ENCODE peak calls at places on chromosomes 5 and 9, in five cellular contexts. I, Z, B, W and G are unnamed samples.

GRCh38 chr5:126373621-126374416 is 49.4 kb upstream of the GRAMD2B start:
- DNase-seq in I (peak), Z (no peak), B (no peak), W (peak), G (no peak)

GRCh38 chr9:113524460-113524859 is 60.9 kb downstream of the RGS3 start:
- DNase-seq in I (no peak), Z (no peak), B (no peak), W (no peak), G (no peak)

GRCh38 chr5:92147263-92147662 is 764.1 kb upstream of the ARRDC3 start:
- DNase-seq in I (no peak), Z (peak), B (no peak), W (no peak), G (no peak)

GRCh38 chr9:135820661-135821060 is 86.7 kb downstream of the CAMSAP1 start:
- DNase-seq in I (no peak), Z (no peak), B (no peak), W (no peak), G (no peak)

GRCh38 chr5:130141689-130142320 is 237.5 kb downstream of the CHSY3 start:
- DNase-seq in I (peak), Z (no peak), B (no peak), W (peak), G (peak)

GRCh38 chr9:121277026-121277425 is 9.1 kb downstream of the GSN start:
- DNase-seq in I (peak), Z (no peak), B (no peak), W (no peak), G (no peak)

GRCh38 chr9:121322037-121322736 is 47.9 kb downstream of the STOM start:
- DNase-seq in I (peak), Z (no peak), B (peak), W (no peak), G (no peak)

GRCh38 chr9:86099695-86100364 is 472 bp upstream of the GOLM1 start:
- DNase-seq in I (peak), Z (peak), B (peak), W (peak), G (peak)

GRCh38 chr5:93141969-93142368 is 439.1 kb downstream of the NR2F1-AS1 start:
- DNase-seq in I (peak), Z (no peak), B (peak), W (no peak), G (no peak)

GRCh38 chr9:6506571-6506970 is 93.6 kb downstream of the UHRF2 start:
- DNase-seq in I (peak), Z (no peak), B (peak), W (no peak), G (no peak)

GRCh38 chr9:108105885-108106284 is 616.3 kb upstream of the KLF4 start:
- DNase-seq in I (no peak), Z (no peak), B (no peak), W (no peak), G (peak)

GRCh38 chr9:92716557-92716956 is 46.6 kb upstream of the IPPK start:
- DNase-seq in I (peak), Z (peak), B (peak), W (peak), G (peak)

GRCh38 chr9:99305820-99306811 is 84.0 kb downstream of the SEC61B start:
- DNase-seq in I (no peak), Z (no peak), B (no peak), W (no peak), G (no peak)

GRCh38 chr9:93129286-93129685 is 4.8 kb downstream of the NINJ1 start:
- DNase-seq in I (no peak), Z (no peak), B (no peak), W (no peak), G (no peak)

GRCh38 chr9:93298498-93299417 is 114.8 kb downstream of the WNK2 start:
- DNase-seq in I (no peak), Z (no peak), B (no peak), W (no peak), G (no peak)

DNA sequence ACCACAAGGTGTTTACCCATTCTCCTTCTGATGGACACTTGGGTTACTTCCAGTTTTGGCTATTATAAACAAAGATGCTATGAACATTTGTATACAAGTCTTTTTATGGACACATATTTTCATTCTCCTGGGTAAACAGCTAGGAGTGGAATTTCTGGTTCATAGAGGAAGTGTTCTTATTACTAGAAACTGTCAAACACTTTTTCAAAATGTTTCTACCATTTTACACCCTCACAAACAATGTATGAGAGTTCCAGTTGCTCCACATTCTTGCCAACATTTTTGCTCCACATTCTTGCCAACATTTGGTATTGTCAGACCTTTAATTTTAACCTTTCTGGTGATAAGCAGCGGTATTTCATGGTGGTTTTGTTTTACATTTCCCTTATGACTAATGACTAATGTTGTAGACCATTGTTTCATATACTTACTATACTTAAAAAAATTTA is 28.4 kb upstream of the STXBP1 start:
- DNase-seq in I (peak), Z (no peak), B (peak), W (peak), G (no peak)
- H2AK5ac ChIP-seq in I (no peak), Z (no peak), B (peak), W (no peak), G (no peak)

DNA sequence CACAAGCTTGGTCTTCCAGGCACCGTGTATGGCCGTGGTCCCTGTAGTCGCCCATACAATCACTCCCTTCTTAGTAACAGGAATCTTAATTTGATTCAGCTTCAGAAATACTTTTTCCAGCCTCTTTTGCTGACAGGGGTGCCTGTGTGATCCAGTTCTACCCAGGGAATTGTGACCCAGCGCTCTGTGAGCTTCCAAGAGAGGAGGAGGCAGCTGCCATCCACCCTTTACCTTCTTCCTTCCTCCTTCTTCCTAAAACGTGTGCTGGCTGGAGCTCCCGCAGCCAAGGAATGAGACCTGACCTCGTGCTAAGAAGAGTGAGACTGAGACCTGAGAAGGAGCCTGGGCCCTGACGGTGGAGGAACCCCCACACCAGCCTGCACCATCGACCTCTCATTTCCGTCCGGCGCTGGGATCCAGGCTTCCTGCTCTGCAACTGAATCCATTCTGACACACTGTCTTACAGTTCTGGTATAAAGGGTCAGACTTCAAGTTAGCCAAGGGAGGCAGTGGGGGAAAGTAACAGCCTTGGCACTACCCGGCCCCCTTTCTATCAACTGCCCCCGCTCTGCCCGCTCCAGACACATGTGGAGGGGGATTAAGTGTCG is 16.1 kb downstream of the MGAT1 start:
- DNase-seq in I (peak), Z (no peak), B (no peak), W (peak), G (peak)
- H2AK5ac ChIP-seq in I (peak), Z (peak), B (peak), W (peak), G (peak)

DNA sequence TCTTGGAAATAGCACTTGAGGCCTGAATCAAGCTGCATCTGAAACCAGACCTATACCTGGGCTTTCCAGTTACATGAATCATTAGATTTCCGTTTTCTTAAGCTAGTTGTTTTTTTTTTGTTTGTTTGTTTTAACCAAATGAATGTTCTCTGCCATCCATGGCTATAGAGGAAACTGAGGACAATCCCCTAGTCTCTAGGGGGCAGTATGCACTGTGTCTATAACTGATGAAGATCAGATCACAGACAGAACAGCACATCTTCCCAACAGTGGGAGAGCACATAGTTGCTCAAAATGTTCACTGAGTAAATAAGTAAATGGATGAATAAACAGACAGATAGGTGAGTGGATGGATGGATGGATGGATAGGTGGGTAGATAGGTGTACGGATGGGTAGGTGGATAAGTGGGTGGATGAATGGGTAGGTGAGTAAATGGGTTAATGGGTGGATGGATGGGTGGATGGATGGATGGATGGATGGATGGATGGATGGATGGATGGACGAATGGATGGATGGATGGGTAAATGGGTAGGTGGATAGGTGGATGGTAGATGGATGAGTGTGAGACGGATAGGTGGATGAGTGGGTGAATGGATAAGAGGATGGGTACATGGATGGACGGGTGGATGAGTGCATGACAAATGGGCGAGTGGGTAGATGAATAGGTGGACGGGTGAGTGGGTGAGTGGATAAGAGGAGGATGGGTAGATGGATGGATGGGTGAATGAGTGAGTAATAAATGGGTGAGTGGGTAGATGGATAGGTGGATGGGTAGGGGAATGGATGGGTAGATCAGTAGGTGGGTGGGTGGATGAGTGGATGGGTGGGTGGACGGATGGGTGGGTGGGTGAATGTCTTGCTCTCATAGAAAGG is 179.1 kb downstream of the FGF18 start:
- DNase-seq in I (no peak), Z (no peak), B (no peak), W (no peak), G (no peak)
- H2AK5ac ChIP-seq in I (no peak), Z (no peak), B (peak), W (no peak), G (no peak)

GRCh38 chr5:173314166-173314952 is 13.9 kb downstream of the STC2 start:
- DNase-seq in I (no peak), Z (no peak), B (peak), W (no peak), G (no peak)

GRCh38 chr5:173313311-173313710 is 14.9 kb downstream of the STC2 start:
- DNase-seq in I (no peak), Z (no peak), B (peak), W (no peak), G (no peak)

GRCh38 chr5:173311818-173312585 is 16.2 kb downstream of the STC2 start:
- DNase-seq in I (no peak), Z (no peak), B (no peak), W (no peak), G (no peak)

GRCh38 chr5:173310861-173311515 is 17.2 kb downstream of the STC2 start:
- DNase-seq in I (no peak), Z (no peak), B (peak), W (no peak), G (no peak)

DNA sequence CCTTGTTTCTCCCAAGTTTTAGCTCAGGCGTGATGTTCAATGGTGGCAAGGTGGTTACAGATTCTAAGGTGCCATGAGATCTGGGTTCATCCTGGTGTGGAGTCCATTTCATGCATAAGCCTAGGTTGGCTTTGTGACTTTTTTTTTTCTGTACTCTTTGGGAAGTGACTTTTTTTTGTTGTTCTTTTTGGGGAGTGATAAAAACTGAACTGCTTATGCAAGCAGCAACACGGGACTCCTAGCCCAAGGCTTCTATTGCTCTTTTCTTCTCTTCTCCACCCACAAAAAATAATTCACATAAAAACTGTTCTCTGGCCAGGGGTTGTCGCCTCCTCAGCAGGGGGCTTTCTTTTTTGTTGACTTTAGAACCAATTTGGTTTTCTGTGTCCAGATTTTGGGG is 15.4 kb downstream of the STC2 start:
- DNase-seq in I (no peak), Z (no peak), B (no peak), W (no peak), G (no peak)
- H2AK5ac ChIP-seq in I (no peak), Z (no peak), B (no peak), W (no peak), G (no peak)

DNA sequence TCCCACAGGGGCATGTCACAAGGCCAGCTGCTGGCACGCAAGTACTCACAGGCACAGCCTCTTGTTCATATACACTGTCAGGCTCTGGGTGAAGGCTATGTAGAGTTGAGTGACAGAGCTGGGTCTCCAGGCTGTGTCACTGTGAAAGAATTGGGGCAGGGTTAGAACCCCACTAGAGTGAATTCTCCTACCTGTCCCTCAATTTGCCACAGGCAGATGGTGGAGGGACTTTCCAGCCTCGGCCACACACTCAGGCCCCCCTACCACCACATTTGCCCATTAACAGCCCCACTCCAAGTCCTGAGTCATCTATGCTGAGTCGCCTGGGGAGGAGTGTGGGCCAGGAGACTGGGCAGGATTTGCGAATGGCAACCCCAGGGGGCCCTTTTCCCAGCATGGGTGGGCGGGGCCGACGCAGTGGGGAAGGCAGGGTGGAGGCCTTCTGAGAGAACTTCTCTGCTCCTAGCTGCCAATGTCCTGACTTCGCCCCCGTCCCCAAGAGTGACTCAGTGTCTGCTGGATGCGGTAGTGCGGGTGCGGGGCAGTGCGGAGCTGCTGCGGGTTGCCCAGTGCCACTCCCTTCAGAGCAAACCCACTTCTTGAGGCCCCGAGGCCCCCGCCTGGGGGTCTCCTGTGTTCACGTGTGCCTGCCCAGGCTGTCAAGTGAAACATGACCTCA is 50.3 kb upstream of the PSD2 start:
- DNase-seq in I (peak), Z (no peak), B (peak), W (no peak), G (peak)
- H2AK5ac ChIP-seq in I (peak), Z (peak), B (peak), W (no peak), G (peak)

GRCh38 chr9:129665814-129666511 is 516 bp downstream of the PRRX2 start:
- DNase-seq in I (no peak), Z (no peak), B (no peak), W (no peak), G (no peak)

GRCh38 chr9:129664664-129665007 is 811 bp upstream of the PRRX2 start:
- DNase-seq in I (no peak), Z (no peak), B (no peak), W (no peak), G (peak)

GRCh38 chr9:129666575-129666974 is 1.1 kb downstream of the PRRX2 start:
- DNase-seq in I (no peak), Z (peak), B (no peak), W (no peak), G (no peak)

GRCh38 chr9:129667378-129667777 is 1.9 kb downstream of the PRRX2 start:
- DNase-seq in I (no peak), Z (no peak), B (no peak), W (no peak), G (no peak)

GRCh38 chr9:129665008-129665771 is at the start of gene PRRX2:
- DNase-seq in I (peak), Z (peak), B (peak), W (no peak), G (peak)
- H2AK5ac ChIP-seq in I (no peak), Z (peak), B (peak), W (no peak), G (no peak)

GRCh38 chr5:144072518-144072927 is 97.9 kb downstream of the YIPF5 start:
- DNase-seq in I (no peak), Z (no peak), B (peak), W (no peak), G (no peak)

DNA sequence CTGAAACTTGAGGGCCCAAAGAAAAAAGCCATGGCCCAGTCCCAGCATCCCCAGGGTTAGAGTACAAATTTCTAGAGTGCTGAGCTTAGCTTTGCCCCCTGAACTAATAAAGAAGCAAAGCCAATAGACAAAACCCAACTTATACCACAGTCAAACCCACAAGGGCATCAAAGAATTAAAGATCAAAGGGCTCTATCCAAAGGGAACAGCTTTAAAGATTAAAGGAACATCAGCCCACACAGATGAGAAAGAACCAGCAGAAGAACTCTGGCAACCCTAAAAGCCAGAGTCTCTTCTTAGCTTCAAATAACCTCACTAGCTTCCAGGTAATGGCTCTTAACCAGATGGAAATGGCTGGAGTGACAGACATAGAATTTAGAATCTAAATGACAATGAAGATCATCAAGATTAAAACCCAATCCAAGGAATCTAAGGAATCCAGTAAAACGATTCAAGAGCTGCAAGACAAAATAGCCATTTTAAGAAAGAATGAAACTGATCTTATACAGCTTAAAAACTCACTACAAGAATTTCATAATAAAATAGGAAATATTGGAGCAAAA is 93.9 kb downstream of the YIPF5 start:
- DNase-seq in I (no peak), Z (no peak), B (no peak), W (no peak), G (peak)
- H2AK5ac ChIP-seq in I (no peak), Z (peak), B (no peak), W (no peak), G (no peak)